ENCODE peak calls at places on chromosomes 12 and 14, in six cellular contexts. C, M, J, S, L and D are unnamed samples.

GRCh38 chr14:41782488-41782887 is 175.8 kb downstream of the LRFN5 start:
- DNase-seq in S (no peak), M (no peak), J (no peak), L (no peak), C (no peak), D (no peak)

GRCh38 chr12:120849765-120850164 is 54.4 kb downstream of the SPPL3 start:
- DNase-seq in L (peak), M (peak), C (peak), S (no peak), J (peak), D (peak)

GRCh38 chr14:92666251-92666650 is 82.2 kb downstream of the LGMN start:
- DNase-seq in C (no peak), J (no peak), M (no peak), S (no peak), L (no peak), D (no peak)

GRCh38 chr14:93034671-93034994 is 81.1 kb downstream of the ITPK1 start:
- DNase-seq in J (no peak), M (no peak), C (no peak), L (no peak), S (no peak), D (no peak)

GRCh38 chr14:85106491-85106890 is 423.5 kb upstream of the FLRT2 start:
- DNase-seq in J (no peak), L (no peak), M (no peak), S (no peak), C (no peak), D (no peak)

GRCh38 chr14:40368314-40368713 is 936.1 kb upstream of the FBXO33 start:
- DNase-seq in S (no peak), J (no peak), M (peak), C (no peak), L (peak), D (no peak)

GRCh38 chr14:51087024-51087423 is 7.9 kb downstream of the TRIM9 start:
- DNase-seq in S (peak), L (peak), M (no peak), J (no peak), C (peak), D (no peak)

GRCh38 chr14:60092516-60092915 is 793 bp downstream of the PCNX4 start:
- DNase-seq in M (peak), S (peak), J (peak), C (peak), L (peak), D (no peak)

DNA sequence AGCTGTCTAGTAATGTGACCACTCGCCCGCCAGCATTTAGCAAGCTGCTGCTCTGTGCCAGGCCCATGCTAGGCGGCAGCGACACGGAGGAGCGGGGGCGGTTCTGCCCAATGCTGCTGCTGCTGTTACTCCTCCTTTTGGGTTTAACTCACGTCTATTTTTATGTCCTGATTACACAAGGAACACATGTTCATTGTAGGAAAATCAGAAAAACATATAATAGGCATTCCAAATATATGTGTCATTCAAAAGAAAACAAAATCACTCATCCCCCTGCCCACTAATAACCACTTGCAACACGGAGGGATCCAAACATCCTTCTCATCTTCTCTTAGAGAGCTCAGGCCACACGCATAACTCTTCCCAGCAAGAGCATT is 30.4 kb downstream of the CCDC92 start:
- DNase-seq in S (no peak), L (peak), C (peak), J (peak), M (peak), D (peak)
- H3K4me3 ChIP-seq in S (no peak), L (peak), C (no peak), J (no peak), M (no peak), D (no peak)

GRCh38 chr12:47214001-47214619 is 134.4 kb upstream of the AMIGO2 start:
- DNase-seq in S (no peak), J (no peak), M (no peak), C (no peak), L (no peak), D (no peak)
- H3K4me3 ChIP-seq in S (no peak), J (no peak), M (no peak), C (no peak), L (no peak), D (no peak)

DNA sequence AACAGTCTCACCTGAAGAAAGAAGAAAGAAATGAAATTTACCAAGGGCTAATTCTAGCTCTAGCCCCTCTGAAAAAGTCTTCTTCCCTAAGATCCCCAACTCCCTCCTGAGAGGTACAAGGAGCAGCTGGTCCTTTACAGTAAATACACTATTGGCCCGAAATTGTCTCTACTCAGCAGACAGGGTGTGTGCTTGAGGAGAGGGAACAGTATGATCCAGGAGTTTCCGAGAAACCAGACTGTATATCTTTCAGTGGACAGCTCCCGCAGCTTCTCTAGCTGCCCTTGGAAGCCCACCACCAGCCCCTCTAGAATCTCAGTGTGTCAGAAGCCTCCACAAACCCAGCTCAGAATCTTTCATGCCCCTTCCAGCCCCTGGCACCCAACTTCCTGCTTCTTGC is 8.1 kb downstream of the GPR84 start:
- DNase-seq in C (no peak), L (no peak), M (no peak), J (no peak), S (no peak), D (no peak)
- H3K4me3 ChIP-seq in C (no peak), L (no peak), M (no peak), J (no peak), S (no peak), D (no peak)

GRCh38 chr12:48036818-48037217 is 32.5 kb upstream of the COL2A1 start:
- DNase-seq in M (no peak), J (no peak), C (no peak), S (no peak), L (no peak), D (no peak)
- H3K4me3 ChIP-seq in M (no peak), J (no peak), C (no peak), S (no peak), L (no peak), D (no peak)

GRCh38 chr12:96395236-96395635 is 5.0 kb downstream of the CDK17 start:
- DNase-seq in J (peak), S (peak), M (no peak), L (no peak), C (peak), D (no peak)

GRCh38 chr12:96397756-96398421 is 2.4 kb downstream of the CDK17 start:
- DNase-seq in L (peak), M (peak), C (peak), J (peak), S (no peak), D (no peak)

GRCh38 chr12:96398422-96399080 is 1.7 kb downstream of the CDK17 start:
- DNase-seq in M (peak), L (peak), J (peak), C (peak), S (peak), D (no peak)

GRCh38 chr12:96396209-96396608 is 4.0 kb downstream of the CDK17 start:
- DNase-seq in J (no peak), L (no peak), M (no peak), C (no peak), S (no peak), D (no peak)

DNA sequence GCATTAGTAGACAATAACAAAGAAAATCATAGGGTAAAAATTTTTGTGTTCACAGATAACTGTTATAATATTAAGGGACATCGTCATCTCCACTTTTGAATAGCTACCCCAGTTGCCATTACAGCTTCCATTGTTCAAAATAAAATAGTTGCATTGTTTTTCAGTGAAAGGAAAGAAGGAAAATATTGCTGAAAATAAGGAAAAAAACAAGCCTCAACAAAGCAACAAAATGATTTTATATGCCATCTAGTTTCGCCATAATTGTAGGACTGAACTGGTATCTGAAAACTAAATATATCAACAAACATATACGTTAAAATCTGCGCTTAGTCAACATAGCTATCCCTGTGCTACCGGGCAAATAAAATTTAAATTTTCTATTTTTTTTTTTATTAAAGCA is 3.3 kb downstream of the CDK17 start:
- DNase-seq in J (no peak), M (no peak), L (no peak), S (no peak), C (no peak), D (no peak)
- H3K4me3 ChIP-seq in J (peak), M (peak), L (peak), S (no peak), C (peak), D (peak)

GRCh38 chr12:43551971-43552559 is at the start of gene ADAMTS20:
- DNase-seq in S (peak), J (peak), C (no peak), L (no peak), M (peak), D (no peak)
- H3K4me3 ChIP-seq in S (peak), J (peak), C (peak), L (no peak), M (peak), D (no peak)

DNA sequence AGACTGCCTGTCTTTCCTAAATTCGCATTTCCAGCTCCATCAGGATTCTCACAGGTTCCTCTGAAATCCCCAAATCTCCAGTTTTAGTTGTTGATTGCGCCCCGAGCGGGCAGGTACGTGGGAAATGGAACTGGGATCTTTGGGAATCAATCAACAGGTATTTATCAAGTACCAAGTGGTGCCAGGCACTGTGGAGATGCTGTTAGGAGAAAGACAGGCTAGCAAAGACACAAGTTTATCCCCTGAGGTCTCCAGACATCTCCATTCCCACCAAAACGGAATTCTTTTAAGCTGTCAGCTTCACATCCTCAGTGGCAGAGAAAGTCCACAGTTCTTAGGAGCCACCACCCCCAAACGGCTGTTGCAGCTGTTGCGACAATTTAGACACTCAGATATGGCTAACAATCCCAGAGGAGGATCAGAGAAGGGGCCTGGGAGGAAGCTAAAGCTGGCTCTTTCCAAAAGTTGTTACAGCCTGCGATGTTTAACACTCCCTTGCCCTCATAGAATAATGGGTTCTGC is 1.8 kb upstream of the ATP5MC2 start:
- DNase-seq in M (no peak), C (no peak), L (no peak), J (peak), S (no peak), D (no peak)
- H3K4me3 ChIP-seq in M (peak), C (no peak), L (no peak), J (peak), S (no peak), D (peak)

DNA sequence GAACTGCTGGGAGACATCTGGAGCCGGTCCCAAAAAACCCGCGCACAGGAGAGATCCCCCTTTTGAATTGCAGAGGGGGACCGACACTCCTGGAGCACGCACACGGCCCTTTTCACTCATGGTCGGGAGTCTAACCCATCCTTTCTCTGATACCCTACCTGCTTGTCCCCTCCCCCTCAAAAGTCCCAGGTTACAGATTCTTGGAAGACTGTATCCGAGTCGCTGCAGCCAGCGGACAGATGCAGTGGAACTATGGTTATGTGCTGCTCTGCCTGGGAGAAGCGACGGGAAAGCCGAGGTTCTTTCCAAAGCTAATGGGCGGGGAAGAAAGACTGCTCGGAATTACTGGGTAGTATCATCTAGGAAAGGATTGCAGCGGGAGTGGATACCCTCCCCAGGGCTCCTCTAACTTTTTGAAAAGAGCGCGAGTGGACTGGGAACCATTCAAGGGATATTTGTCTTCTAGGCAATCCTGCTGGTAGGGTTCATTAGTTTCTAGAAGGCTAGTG is 1.5 kb downstream of the PTHLH start:
- DNase-seq in C (peak), S (peak), M (peak), L (peak), J (peak), D (no peak)
- H3K4me3 ChIP-seq in C (no peak), S (no peak), M (peak), L (peak), J (peak), D (peak)